ENCODE peak calls at places on chromosomes 13 and 19, in ten cellular contexts. P, B, Q, C, J, I, A, H, O and K are unnamed samples.

GRCh38 chr13:20528451-20528850 is 2.8 kb upstream of the CRYL1 start:
- DNase-seq in C (no peak), H (no peak), A (no peak), I (no peak), J (no peak), Q (no peak), B (no peak), P (no peak), O (no peak), K (no peak)

GRCh38 chr13:94706101-94706853 is 6.1 kb downstream of the SOX21 start:
- DNase-seq in P (no peak), I (no peak), B (no peak), H (no peak), C (no peak), Q (no peak), J (no peak), A (no peak), O (no peak), K (no peak)

GRCh38 chr13:107370036-107370785 is 802.3 kb upstream of the ARGLU1 start:
- DNase-seq in C (peak; percentile 80), Q (no peak), A (no peak), J (no peak), P (no peak), H (no peak), B (no peak), I (no peak), O (no peak), K (no peak)

GRCh38 chr19:582497-583197 is 7.0 kb upstream of the HCN2 start:
- DNase-seq in P (no peak), I (no peak), B (no peak), H (no peak), J (no peak), Q (no peak), C (peak; percentile 32), A (no peak), O (no peak), K (no peak)

GRCh38 chr19:1133471-1133929 is 29.7 kb downstream of the GPX4 start:
- DNase-seq in I (no peak), A (peak; percentile 50), B (peak; percentile 42), H (no peak), J (peak; percentile 45), O (peak; percentile 73), Q (no peak), P (peak; percentile 55), C (no peak), K (no peak)

GRCh38 chr19:18436651-18437478 is 1.1 kb downstream of the ISYNA1 start:
- DNase-seq in B (peak; percentile 85), I (peak; percentile 74), O (peak; percentile 68), Q (peak; percentile 99), J (peak; percentile 71), P (peak; percentile 91), C (peak; percentile 86), H (peak; percentile 51), A (peak; percentile 88), K (peak; percentile 57)

GRCh38 chr13:113110048-113110851 is 4.7 kb downstream of the F7 start:
- DNase-seq in A (no peak), H (no peak), J (peak; percentile 12), C (no peak), Q (no peak), I (no peak), O (peak; percentile 49), P (no peak), B (no peak), K (no peak)

GRCh38 chr19:5178051-5178450 is 162.6 kb downstream of the PTPRS start:
- DNase-seq in O (no peak), P (no peak), A (no peak), Q (no peak), J (no peak), C (no peak), I (no peak), B (no peak), H (no peak), K (no peak)

GRCh38 chr19:43490759-43491158 is 13.8 kb downstream of the PHLDB3 start:
- DNase-seq in J (no peak), O (no peak), P (no peak), B (no peak), A (no peak), C (no peak), H (no peak), Q (no peak), I (no peak), K (no peak)

GRCh38 chr13:62205273-62205672 is 789.6 kb upstream of the PCDH20 start:
- DNase-seq in Q (no peak), P (no peak), C (no peak), H (no peak), I (no peak), B (no peak), J (no peak), O (no peak), A (no peak), K (no peak)

GRCh38 chr13:99908129-99908805 is 63.3 kb downstream of the ZIC5 start:
- DNase-seq in H (no peak), B (no peak), Q (no peak), A (no peak), O (no peak), I (no peak), P (no peak), C (peak; percentile 26), J (no peak), K (no peak)

GRCh38 chr13:110509478-110509926 is 52.0 kb downstream of the RAB20 start:
- DNase-seq in H (no peak), Q (peak; percentile 70), J (no peak), C (no peak), A (no peak), O (no peak), B (no peak), P (no peak), I (no peak), K (no peak)

GRCh38 chr19:571127-571974 is 1.0 kb upstream of the BSG start:
- DNase-seq in C (no peak), P (peak; percentile 81), I (no peak), B (peak; percentile 32), H (no peak), A (peak; percentile 45), O (no peak), Q (peak; percentile 70), J (peak; percentile 40), K (no peak)

GRCh38 chr19:33465834-33466233 is 55.8 kb downstream of the PEPD start:
- DNase-seq in Q (no peak), I (no peak), O (no peak), J (no peak), C (no peak), P (no peak), A (no peak), B (no peak), H (no peak), K (no peak)

GRCh38 chr13:27619093-27619705 is 1.1 kb downstream of the LNX2 start:
- DNase-seq in C (peak; percentile 60), B (no peak), P (no peak), O (no peak), I (no peak), J (no peak), H (no peak), Q (no peak), A (peak; percentile 34), K (no peak)